ENCODE peak calls at places on chromosomes 13 and 19, in ten cellular contexts. P is NCI-H2081; H is ascending aorta; F is colonic mucosa; K is stimulated activated CD4-positive, alpha-beta T cell treated with anti-CD3 and anti-CD28 coated beads, Interleukin-2, amount 100 ng/mL, for 48 hours; O is sciatic nerve; A is NCI-H2029 treated with DMSO at 0.1 percent for 48 hours; G is GM12865; M is AG09309; Y is CD4-positive, CD25-positive, alpha-beta regulatory T cell. X is an unnamed sample.

GRCh38 chr13:103466761-103467160 is 400.5 kb upstream of the SLC10A2 start:
- DNase-seq in P (no peak), A (no peak), K (no peak), F (no peak), H (no peak), G (no peak), Y (no peak), O (no peak), M (no peak), X (no peak)

GRCh38 chr19:7393459-7393858 is 44.7 kb downstream of the ARHGEF18 start:
- DNase-seq in O (no peak), M (no peak), H (no peak), Y (no peak), K (no peak), F (no peak), G (no peak), A (no peak), P (no peak), X (no peak)

GRCh38 chr13:99585609-99586008 is 84.3 kb downstream of the TM9SF2 start:
- DNase-seq in M (no peak), G (no peak), A (no peak), O (no peak), K (no peak), H (no peak), P (no peak), F (no peak), Y (no peak), X (no peak)

GRCh38 chr13:49319555-49320350 is 72.0 kb downstream of the CDADC1 start:
- DNase-seq in H (no peak), F (no peak), M (peak), Y (no peak), A (no peak), O (no peak), G (no peak), K (no peak), P (no peak), X (no peak)

GRCh38 chr13:92938481-92939020 is 288.1 kb upstream of the GPC6 start:
- DNase-seq in H (no peak), P (no peak), G (no peak), M (no peak), O (no peak), Y (no peak), F (no peak), K (no peak), A (no peak), X (no peak)

GRCh38 chr19:35528218-35529038 is at the start of gene SBSN:
- DNase-seq in K (no peak), Y (no peak), F (no peak), A (no peak), H (no peak), O (no peak), G (no peak), P (no peak), M (peak), X (no peak)

GRCh38 chr19:52190679-52191293 is 934 bp downstream of the PPP2R1A start:
- DNase-seq in G (peak), Y (no peak), A (no peak), P (peak), H (no peak), M (no peak), F (peak), K (peak), O (peak), X (peak)

GRCh38 chr19:18607222-18608101 is 863 bp upstream of the CRLF1 start:
- DNase-seq in Y (no peak), G (no peak), P (no peak), M (no peak), K (no peak), O (no peak), F (no peak), H (no peak), A (no peak), X (no peak)

GRCh38 chr19:31676271-31677004 is 327.2 kb upstream of the TSHZ3 start:
- DNase-seq in H (no peak), O (no peak), Y (no peak), F (no peak), P (no peak), G (no peak), M (no peak), A (no peak), K (no peak), X (peak)

GRCh38 chr13:41774605-41775218 is 186.2 kb downstream of the VWA8 start:
- DNase-seq in G (no peak), F (no peak), Y (no peak), H (no peak), A (no peak), P (no peak), M (no peak), O (no peak), K (no peak), X (no peak)

GRCh38 chr13:48232420-48233096 is 448 bp upstream of the ITM2B start:
- DNase-seq in Y (no peak), G (no peak), M (no peak), P (no peak), O (no peak), H (no peak), A (no peak), F (peak), K (no peak), X (peak)

X was measured in thyroid gland.